ENCODE peak calls at places on chromosomes 7 and 10, in four cellular contexts. One of them, this sample, is unnamed.

GRCh38 chr10:92291921-92292860 is 1.2 kb downstream of the MARCHF5 start:
- DNase-seq in right lobe of liver: no peak
- DNase-seq in brain microvascular endothelial cell: peak
- DNase-seq in AG09309: peak
- DNase-seq in this sample: peak

GRCh38 chr10:116073025-116073424 is 200.0 kb downstream of the GFRA1 start:
- DNase-seq in right lobe of liver: no peak
- DNase-seq in brain microvascular endothelial cell: no peak
- DNase-seq in AG09309: no peak
- DNase-seq in this sample: no peak

GRCh38 chr7:98621573-98622482 is 4.7 kb downstream of the NPTX2 start:
- DNase-seq in right lobe of liver: no peak
- DNase-seq in brain microvascular endothelial cell: no peak
- DNase-seq in AG09309: no peak
- DNase-seq in this sample: no peak

GRCh38 chr10:422232-422631 is 267.2 kb downstream of the DIP2C start:
- DNase-seq in right lobe of liver: no peak
- DNase-seq in brain microvascular endothelial cell: no peak
- DNase-seq in AG09309: no peak
- DNase-seq in this sample: no peak

GRCh38 chr7:74544706-74545469 is 91.2 kb downstream of the GTF2IRD1 start:
- DNase-seq in right lobe of liver: no peak
- DNase-seq in brain microvascular endothelial cell: peak
- DNase-seq in AG09309: no peak
- DNase-seq in this sample: peak

GRCh38 chr10:132961-133898 is 2.0 kb upstream of the ZMYND11 start:
- DNase-seq in right lobe of liver: no peak
- DNase-seq in brain microvascular endothelial cell: peak
- DNase-seq in AG09309: no peak
- DNase-seq in this sample: peak

GRCh38 chr10:59181668-59182067 is 5.2 kb downstream of the PHYHIPL start:
- DNase-seq in right lobe of liver: no peak
- DNase-seq in brain microvascular endothelial cell: peak
- DNase-seq in AG09309: peak
- DNase-seq in this sample: peak

GRCh38 chr7:135690566-135690965 is 28.3 kb downstream of the STMP1 start:
- DNase-seq in right lobe of liver: no peak
- DNase-seq in brain microvascular endothelial cell: peak
- DNase-seq in AG09309: no peak
- DNase-seq in this sample: peak

GRCh38 chr10:30784896-30785605 is 155.5 kb upstream of the LYZL2 start:
- DNase-seq in right lobe of liver: peak
- DNase-seq in brain microvascular endothelial cell: peak
- DNase-seq in AG09309: no peak
- DNase-seq in this sample: peak

GRCh38 chr10:97140887-97141745 is 44.6 kb downstream of the SLIT1 start:
- DNase-seq in right lobe of liver: no peak
- DNase-seq in brain microvascular endothelial cell: no peak
- DNase-seq in AG09309: no peak
- DNase-seq in this sample: no peak

GRCh38 chr7:13442226-13442625 is 547.2 kb downstream of the ETV1 start:
- DNase-seq in right lobe of liver: no peak
- DNase-seq in brain microvascular endothelial cell: no peak
- DNase-seq in AG09309: no peak
- DNase-seq in this sample: peak

GRCh38 chr7:25557379-25557916 is 329.2 kb upstream of the NPVF start:
- DNase-seq in right lobe of liver: no peak
- DNase-seq in brain microvascular endothelial cell: no peak
- DNase-seq in AG09309: no peak
- DNase-seq in this sample: no peak

GRCh38 chr10:108069096-108069495 is 904.6 kb upstream of the SORCS1 start:
- DNase-seq in right lobe of liver: no peak
- DNase-seq in brain microvascular endothelial cell: no peak
- DNase-seq in AG09309: no peak
- DNase-seq in this sample: peak

GRCh38 chr10:21020545-21020944 is 123.4 kb upstream of the NEBL start:
- DNase-seq in right lobe of liver: no peak
- DNase-seq in brain microvascular endothelial cell: no peak
- DNase-seq in AG09309: no peak
- DNase-seq in this sample: no peak